ENCODE peak calls at places on chromosomes 3 and 15, in five cellular contexts. A, G, S, B and Z are unnamed samples.
A peak's percentile ranks its signal among the peaks of the same experiment; 100 is the strongest.

GRCh38 chr3:138253609-138254008 is 66.5 kb downstream of the ARMC8 start:
- DNase-seq in G (no peak), B (no peak), A (no peak), S (no peak), Z (no peak)

GRCh38 chr3:15301761-15302160 is 30.6 kb downstream of the SH3BP5 start:
- DNase-seq in G (no peak), B (no peak), S (no peak), A (no peak), Z (no peak)

GRCh38 chr3:120496278-120496975 is 45.6 kb upstream of the FSTL1 start:
- DNase-seq in B (peak; percentile 65), S (no peak), G (peak; percentile 18), A (peak; percentile 76), Z (no peak)

GRCh38 chr3:46712191-46713047 is 5.2 kb downstream of the PRSS50 start:
- DNase-seq in S (no peak), G (no peak), A (no peak), B (no peak), Z (no peak)

GRCh38 chr3:134677196-134677986 is 26.6 kb upstream of the KY start:
- DNase-seq in S (peak; percentile 45), A (no peak), B (no peak), G (no peak), Z (peak; percentile 45)

GRCh38 chr15:95394186-95395067 is 936.1 kb upstream of the NR2F2 start:
- DNase-seq in S (no peak), A (peak; percentile 52), B (no peak), G (no peak), Z (no peak)

GRCh38 chr3:49805367-49805782 is 2.3 kb downstream of the INKA1 start:
- DNase-seq in B (peak; percentile 64), G (peak; percentile 28), S (no peak), A (peak; percentile 38), Z (no peak)

GRCh38 chr15:70083423-70083822 is 14.3 kb downstream of the TLE3 start:
- DNase-seq in G (no peak), A (no peak), B (no peak), S (no peak), Z (no peak)

GRCh38 chr15:40545457-40545856 is 19.4 kb downstream of the CCDC32 start:
- DNase-seq in A (no peak), B (no peak), S (no peak), G (no peak), Z (no peak)

GRCh38 chr3:150094150-150094932 is 123.6 kb upstream of the PFN2 start:
- DNase-seq in G (no peak), A (peak; percentile 53), B (no peak), S (no peak), Z (no peak)

GRCh38 chr15:39575180-39575579 is 5.7 kb upstream of the THBS1 start:
- DNase-seq in G (no peak), S (no peak), B (no peak), A (no peak), Z (no peak)

GRCh38 chr15:57356636-57357035 is 19.7 kb upstream of the CGNL1 start:
- DNase-seq in A (peak; percentile 51), G (no peak), S (no peak), B (no peak), Z (no peak)

GRCh38 chr3:16211176-16211904 is 36.9 kb downstream of the GALNT15 start:
- DNase-seq in B (no peak), S (no peak), A (no peak), G (no peak), Z (no peak)

GRCh38 chr3:113629941-113630340 is 66.5 kb downstream of the USF3 start:
- DNase-seq in G (no peak), A (no peak), B (no peak), S (no peak), Z (no peak)

GRCh38 chr3:130692455-130692854 is 54.2 kb downstream of the PIK3R4 start:
- DNase-seq in G (no peak), S (no peak), B (no peak), A (no peak), Z (no peak)

GRCh38 chr3:17935217-17935616 is 192.8 kb upstream of the TBC1D5 start:
- DNase-seq in G (peak; percentile 57), A (no peak), S (no peak), B (peak; percentile 2), Z (no peak)

GRCh38 chr3:193014961-193015360 is 97.3 kb upstream of the MB21D2 start:
- DNase-seq in G (no peak), A (no peak), S (no peak), B (no peak), Z (no peak)

GRCh38 chr15:85622432-85622831 is 172.3 kb downstream of the KLHL25 start:
- DNase-seq in S (no peak), G (no peak), A (no peak), B (no peak), Z (no peak)

GRCh38 chr15:33846862-33847261 is 121.4 kb upstream of the CHRM5 start:
- DNase-seq in A (no peak), B (no peak), S (no peak), G (no peak), Z (no peak)

GRCh38 chr15:48547305-48547704 is 98.2 kb downstream of the FBN1 start:
- DNase-seq in A (peak; percentile 80), S (no peak), G (no peak), B (no peak), Z (no peak)

GRCh38 chr3:15845475-15845874 is 47.7 kb upstream of the ANKRD28 start:
- DNase-seq in B (no peak), S (peak; percentile 23), A (no peak), G (no peak), Z (no peak)

GRCh38 chr3:108031893-108032292 is 58.9 kb downstream of the CD47 start:
- DNase-seq in B (no peak), S (no peak), A (no peak), G (no peak), Z (no peak)

GRCh38 chr15:29064290-29064689 is 178.5 kb downstream of the APBA2 start:
- DNase-seq in B (no peak), S (no peak), G (no peak), A (no peak), Z (no peak)

GRCh38 chr3:196184881-196185280 is 26.3 kb downstream of the ZDHHC19 start:
- DNase-seq in S (no peak), A (no peak), B (no peak), G (no peak), Z (no peak)

GRCh38 chr3:4740397-4741105 is 238.7 kb upstream of the BHLHE40 start:
- DNase-seq in S (no peak), A (no peak), B (no peak), G (no peak), Z (no peak)

GRCh38 chr3:28844688-28845324 is 436.1 kb upstream of the RBMS3 start:
- DNase-seq in B (no peak), G (no peak), S (no peak), A (no peak), Z (no peak)

GRCh38 chr3:156579427-156579851 is 24.5 kb upstream of the SSR3 start:
- DNase-seq in B (no peak), S (no peak), G (no peak), A (no peak), Z (no peak)

GRCh38 chr3:65988440-65988839 is 50.3 kb downstream of the MAGI1 start:
- DNase-seq in B (no peak), G (no peak), A (no peak), S (no peak), Z (no peak)

GRCh38 chr3:32552013-32552412 is 18.6 kb downstream of the DYNC1LI1 start:
- DNase-seq in S (no peak), G (no peak), B (no peak), A (no peak), Z (no peak)

GRCh38 chr3:31610700-31611275 is 78.1 kb downstream of the STT3B start:
- DNase-seq in G (no peak), B (peak; percentile 17), A (peak; percentile 50), S (no peak), Z (no peak)

GRCh38 chr15:91150492-91151160 is 50.6 kb downstream of the SV2B start:
- DNase-seq in A (no peak), G (no peak), S (no peak), B (no peak), Z (no peak)

DNA sequence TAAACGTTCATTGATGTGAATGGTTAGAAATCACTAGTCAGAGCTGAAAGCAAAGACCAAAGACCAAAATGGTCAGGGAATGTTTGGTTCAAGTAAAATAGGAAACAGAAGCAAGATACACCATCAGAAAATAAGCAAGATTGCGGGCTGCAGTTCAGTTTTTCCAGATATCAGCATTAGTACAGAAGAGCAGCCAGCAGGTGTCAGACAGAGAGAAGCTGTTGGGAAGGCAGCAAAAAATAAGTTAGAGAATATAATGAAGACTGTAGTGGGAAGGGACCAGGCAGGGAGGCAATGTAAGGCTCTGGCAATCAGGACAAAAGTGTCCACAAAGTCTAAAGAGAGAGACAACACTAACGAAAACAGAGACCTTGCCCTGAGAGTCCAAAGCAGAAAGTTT is 639.4 kb upstream of the NAALADL2 start:
- DNase-seq in A (no peak), G (no peak), S (no peak), B (no peak), Z (no peak)
- TF ChIP-seq CTCF in A (peak; percentile 11), G (peak; percentile 16), S (no peak), B (peak; percentile 9), Z (no peak)

GRCh38 chr3:126435456-126436315 is 40.0 kb downstream of the ZXDC start:
- DNase-seq in A (no peak), S (no peak), G (no peak), B (no peak), Z (no peak)
- TF ChIP-seq CTCF in A (no peak), S (no peak), G (no peak), B (no peak), Z (no peak)

GRCh38 chr15:78928616-78929093 is 16.2 kb downstream of the CTSH start:
- DNase-seq in G (no peak), S (no peak), B (no peak), A (no peak), Z (no peak)

GRCh38 chr15:78927077-78927790 is 17.6 kb downstream of the CTSH start:
- DNase-seq in B (no peak), A (no peak), S (no peak), G (no peak), Z (no peak)

GRCh38 chr15:78925076-78925624 is 19.7 kb downstream of the CTSH start:
- DNase-seq in G (no peak), S (no peak), A (no peak), B (no peak), Z (no peak)

GRCh38 chr15:78923480-78924360 is 21.1 kb downstream of the CTSH start:
- DNase-seq in S (no peak), A (no peak), B (no peak), G (no peak), Z (no peak)

GRCh38 chr15:78925956-78926743 is 18.7 kb downstream of the CTSH start:
- DNase-seq in A (no peak), B (no peak), S (no peak), G (no peak), Z (no peak)
- TF ChIP-seq CTCF in A (no peak), B (no peak), S (no peak), G (no peak), Z (peak; percentile 5)

DNA sequence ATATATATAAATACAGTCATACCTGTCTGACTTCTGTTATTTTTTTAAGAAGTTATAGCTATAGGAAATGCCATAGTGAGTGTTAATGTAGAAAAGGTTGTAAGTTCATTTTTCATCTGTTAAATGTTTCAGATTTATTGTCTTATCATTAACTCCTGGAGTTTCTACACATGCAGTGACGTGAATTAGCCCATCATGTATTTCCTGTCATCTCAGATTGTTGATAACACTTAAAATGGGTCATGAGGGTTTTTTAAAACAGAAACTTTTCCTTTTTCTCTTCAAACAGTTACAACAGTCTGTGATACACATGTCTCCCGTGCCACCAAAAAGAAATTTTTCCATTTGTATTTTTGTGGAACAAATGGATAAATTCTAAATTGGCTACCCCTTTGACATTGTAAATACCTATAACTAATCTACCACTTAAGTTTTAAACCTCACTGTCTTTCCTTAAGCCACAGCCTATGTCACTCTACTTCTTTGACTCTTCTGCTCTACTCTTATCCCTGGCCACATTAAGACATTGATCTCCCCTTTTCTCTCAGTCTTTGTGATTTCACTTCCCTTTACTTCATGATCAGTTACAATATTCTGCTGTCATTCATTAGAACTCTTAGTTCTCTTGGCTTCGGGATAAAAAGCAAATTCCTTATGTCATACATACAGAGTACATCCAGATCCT is 89.1 kb downstream of the NEO1 start:
- DNase-seq in B (no peak), A (no peak), S (no peak), G (no peak), Z (no peak)
- TF ChIP-seq CTCF in B (no peak), A (no peak), S (no peak), G (no peak), Z (no peak)